ENCODE peak calls at places on chromosomes 11 and 22, in four cellular contexts. D is right lobe of liver, N is NB4, U is stomach. R is an unnamed sample.

GRCh38 chr11:93476796-93477195 is 66.4 kb downstream of the SMCO4 start:
- DNase-seq in U (no peak), N (no peak), D (no peak), R (no peak)

GRCh38 chr11:17423533-17424310 is 35.3 kb upstream of the KCNJ11 start:
- DNase-seq in N (no peak), D (peak), U (peak), R (no peak)

GRCh38 chr11:47215366-47215925 is 672 bp downstream of the DDB2 start:
- DNase-seq in D (no peak), U (no peak), N (no peak), R (no peak)

GRCh38 chr11:20027546-20028014 is 132.7 kb downstream of the DBX1 start:
- DNase-seq in U (no peak), N (no peak), D (no peak), R (no peak)

GRCh38 chr11:8225589-8226036 is 38.1 kb downstream of the LMO1 start:
- DNase-seq in U (peak), D (peak), N (peak), R (peak)

GRCh38 chr11:26263769-26264168 is 68.2 kb upstream of the ANO3 start:
- DNase-seq in N (no peak), D (no peak), U (no peak), R (no peak)

GRCh38 chr11:95269402-95269801 is 38.4 kb upstream of the SESN3 start:
- DNase-seq in D (no peak), U (no peak), N (no peak), R (no peak)

GRCh38 chr11:118175031-118175531 is 1.4 kb downstream of the SCN2B start:
- DNase-seq in D (peak), U (no peak), N (no peak), R (no peak)

GRCh38 chr22:30277547-30278344 is 11.1 kb upstream of the OSM start:
- DNase-seq in D (no peak), U (no peak), N (peak), R (no peak)

GRCh38 chr11:35349897-35350296 is 69.5 kb downstream of the SLC1A2 start:
- DNase-seq in U (no peak), N (no peak), D (no peak), R (no peak)

GRCh38 chr11:11629368-11629767 is 7.6 kb upstream of the GALNT18 start:
- DNase-seq in U (no peak), D (no peak), N (no peak), R (no peak)

GRCh38 chr11:75535039-75535563 is 9.4 kb upstream of the GDPD5 start:
- DNase-seq in D (no peak), U (no peak), N (no peak), R (no peak)

GRCh38 chr11:75539459-75540022 is 13.8 kb upstream of the GDPD5 start:
- DNase-seq in D (no peak), N (no peak), U (no peak), R (no peak)

GRCh38 chr11:75538150-75538942 is 12.6 kb upstream of the GDPD5 start:
- DNase-seq in D (no peak), U (no peak), N (no peak), R (no peak)

GRCh38 chr11:75537740-75538139 is 12.0 kb upstream of the GDPD5 start:
- DNase-seq in U (no peak), D (no peak), N (no peak), R (no peak)

GRCh38 chr11:75536786-75537629 is 11.3 kb upstream of the GDPD5 start:
- DNase-seq in D (no peak), U (no peak), N (peak), R (peak)
- TF ChIP-seq POLR2A in D (no peak), U (no peak), N (no peak), R (peak)

GRCh38 chr22:19041403-19042074 is 80.7 kb downstream of the DGCR2 start:
- DNase-seq in U (no peak), N (no peak), D (peak), R (no peak)

GRCh38 chr22:19042285-19043110 is 79.7 kb downstream of the DGCR2 start:
- DNase-seq in N (no peak), D (peak), U (no peak), R (no peak)

GRCh38 chr22:19039796-19040580 is 82.2 kb downstream of the DGCR2 start:
- DNase-seq in N (no peak), D (peak), U (no peak), R (no peak)

GRCh38 chr22:19039448-19039780 is 82.8 kb downstream of the DGCR2 start:
- DNase-seq in D (no peak), N (no peak), U (no peak), R (no peak)

DNA sequence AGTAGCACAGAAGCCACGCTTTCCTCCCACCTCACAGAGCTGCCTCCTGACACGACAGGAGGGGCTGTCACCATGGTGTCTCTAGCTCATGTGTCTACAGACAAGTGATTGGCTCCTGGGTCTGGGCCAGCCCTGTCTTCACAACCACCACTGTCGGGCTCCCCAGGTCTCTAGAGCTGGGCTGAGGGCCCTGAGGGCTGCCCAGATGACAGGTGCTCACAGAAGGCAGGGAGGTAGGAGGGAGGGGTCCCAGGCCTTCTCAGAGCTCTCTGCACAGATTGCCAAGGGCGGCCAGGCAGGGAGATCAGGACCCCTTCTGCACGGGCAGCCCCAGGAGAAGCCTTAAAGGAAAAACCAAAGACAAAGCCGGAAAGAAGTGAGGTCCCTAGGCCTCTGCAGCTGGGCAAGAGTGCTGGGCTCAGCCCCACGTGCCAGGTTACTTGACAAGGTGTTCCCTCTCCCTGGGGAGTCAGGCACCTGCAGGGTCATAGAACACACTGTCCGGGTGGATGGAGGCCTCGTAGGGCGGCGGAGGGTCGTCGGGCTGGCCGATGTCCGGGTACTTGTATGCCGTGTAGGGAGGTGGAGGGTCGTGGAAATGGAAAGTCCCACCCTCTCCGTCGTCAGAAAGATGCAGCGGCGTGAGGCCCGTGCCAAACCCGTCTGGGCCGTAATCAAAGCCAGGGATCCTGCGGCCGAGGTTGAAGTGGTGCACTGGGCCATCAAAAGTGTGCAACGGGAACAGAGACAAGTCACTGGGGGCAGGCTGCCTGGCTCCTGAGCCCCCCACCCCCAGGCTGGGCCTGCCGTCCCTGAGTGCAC is 81.4 kb downstream of the DGCR2 start:
- DNase-seq in D (peak), U (no peak), N (no peak), R (no peak)
- TF ChIP-seq POLR2A in D (no peak), U (no peak), N (no peak), R (no peak)

GRCh38 chr11:75323609-75324008 is 27.9 kb downstream of the ARRB1 start:
- DNase-seq in N (no peak), U (peak), D (no peak), R (no peak)
- TF ChIP-seq POLR2A in N (no peak), U (no peak), D (no peak), R (no peak)

GRCh38 chr22:19046719-19047609 is 75.2 kb downstream of the DGCR2 start:
- DNase-seq in N (no peak), D (no peak), U (no peak), R (no peak)
- TF ChIP-seq POLR2A in N (no peak), D (no peak), U (no peak), R (no peak)

GRCh38 chr11:14264966-14265365 is 94.0 kb downstream of the RRAS2 start:
- DNase-seq in D (no peak), U (no peak), N (no peak), R (no peak)
- TF ChIP-seq POLR2A in D (no peak), U (no peak), N (no peak), R (no peak)

GRCh38 chr11:645536-645935 is 8.5 kb downstream of the DRD4 start:
- DNase-seq in D (no peak), U (no peak), N (no peak), R (no peak)
- TF ChIP-seq POLR2A in D (no peak), U (no peak), N (no peak), R (no peak)